ENCODE peak calls at places on chromosomes 6 and 20, in five cellular contexts. B is IMR-90, C is neuronal stem cell, S is H9, Q is mesendoderm. E is an unnamed sample.

GRCh38 chr20:38210741-38211140 is 45.7 kb upstream of the TGM2 start:
- DNase-seq in B (peak; percentile 64), C (no peak), S (no peak), Q (no peak), E (no peak)

GRCh38 chr6:128456510-128457244 is 63.7 kb downstream of the PTPRK start:
- DNase-seq in B (no peak), C (no peak), S (no peak), Q (no peak), E (no peak)

GRCh38 chr6:15297895-15298590 is 52.2 kb downstream of the JARID2 start:
- DNase-seq in B (no peak), C (no peak), S (no peak), Q (peak; percentile 39), E (no peak)

GRCh38 chr20:8474027-8474668 is 342.1 kb downstream of the PLCB1 start:
- DNase-seq in B (no peak), C (no peak), S (no peak), Q (no peak), E (no peak)

GRCh38 chr20:31484001-31484400 is 8.9 kb downstream of the REM1 start:
- DNase-seq in B (no peak), C (no peak), S (peak; percentile 55), Q (no peak), E (no peak)

GRCh38 chr6:16690244-16691142 is 70.8 kb downstream of the ATXN1 start:
- DNase-seq in B (peak; percentile 64), C (no peak), S (no peak), Q (no peak), E (peak; percentile 77)

GRCh38 chr20:62409935-62410741 is 3.1 kb upstream of the CABLES2 start:
- DNase-seq in B (no peak), C (peak; percentile 65), S (peak; percentile 73), Q (peak; percentile 58), E (no peak)

GRCh38 chr6:124661231-124661630 is 301.0 kb upstream of the RNF217 start:
- DNase-seq in B (no peak), C (peak; percentile 50), S (peak; percentile 30), Q (peak; percentile 2), E (no peak)

GRCh38 chr6:135637701-135638100 is 140.2 kb upstream of the AHI1 start:
- DNase-seq in B (peak; percentile 35), C (no peak), S (no peak), Q (no peak), E (no peak)

GRCh38 chr6:141265748-141266647 is 866.7 kb upstream of the GJE1 start:
- DNase-seq in B (no peak), C (no peak), S (no peak), Q (peak; percentile 14), E (no peak)

GRCh38 chr20:56808732-56809131 is 179.6 kb downstream of the TFAP2C start:
- DNase-seq in B (no peak), C (no peak), S (peak; percentile 42), Q (no peak), E (no peak)

GRCh38 chr6:90123796-90124195 is 172.8 kb downstream of the BACH2 start:
- DNase-seq in B (peak; percentile 64), C (no peak), S (no peak), Q (no peak), E (no peak)

GRCh38 chr6:170292111-170292777 is 1.4 kb upstream of the DLL1 start:
- DNase-seq in B (no peak), C (no peak), S (no peak), Q (no peak), E (peak; percentile 17)

GRCh38 chr6:152637422-152638047 is 373 bp upstream of the SYNE1 start:
- DNase-seq in B (peak; percentile 59), C (no peak), S (no peak), Q (no peak), E (no peak)

GRCh38 chr20:36482044-36482473 is 59.3 kb upstream of the MYL9 start:
- DNase-seq in B (no peak), C (no peak), S (no peak), Q (no peak), E (no peak)

DNA sequence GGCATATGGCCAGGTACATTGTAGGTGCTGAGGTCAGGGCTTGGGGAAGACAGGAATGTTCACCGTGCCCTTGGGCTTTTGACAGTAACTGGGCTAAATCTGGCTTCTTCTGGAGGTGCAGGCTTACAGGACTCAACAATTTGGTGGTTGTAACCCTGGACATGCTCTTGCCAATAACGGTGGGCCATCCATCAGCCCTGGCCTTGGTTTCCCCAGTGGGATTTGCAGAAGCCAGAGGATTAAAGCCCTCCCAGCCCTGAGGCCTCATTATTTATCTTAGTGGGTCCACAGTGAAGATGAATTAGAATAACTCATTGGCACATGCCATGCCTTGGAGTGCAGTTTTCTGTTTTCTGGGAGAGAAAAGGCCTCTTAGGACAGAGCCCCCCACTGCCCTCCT is 44.0 kb downstream of the TOX2 start:
- DNase-seq in B (no peak), C (no peak), S (no peak), Q (no peak), E (no peak)
- H4K8ac ChIP-seq in B (peak overlapping the region; percentile 76), C (no peak overlapping the region), S (no peak overlapping the region), Q (no peak overlapping the region), E (no peak overlapping the region)

DNA sequence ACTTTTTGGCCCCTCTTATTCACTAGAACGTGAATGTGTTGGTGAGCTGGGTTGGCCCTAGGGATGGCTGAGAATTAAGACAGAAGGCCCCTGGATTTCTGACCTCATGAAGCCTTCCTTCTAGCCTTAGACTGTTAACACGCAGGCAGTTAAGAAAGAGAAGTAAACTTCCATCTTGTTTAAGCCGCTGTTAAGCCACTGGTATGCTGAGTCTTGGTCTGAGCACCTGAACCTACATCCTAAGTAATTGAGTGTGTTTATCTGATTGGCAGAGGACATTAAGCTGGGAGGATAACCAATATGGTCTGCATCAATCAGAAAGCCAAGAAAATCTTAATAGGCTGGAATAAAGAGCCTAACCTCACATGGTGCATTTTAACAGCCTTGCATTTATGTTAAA is 535.0 kb upstream of the ARID1B start:
- DNase-seq in B (no peak), C (no peak), S (no peak), Q (no peak), E (no peak)
- H3K18ac ChIP-seq in B (no peak overlapping the region), C (no peak overlapping the region), S (no peak overlapping the region), Q (no peak overlapping the region), E (no peak overlapping the region)

GRCh38 chr20:59300341-59301081 is at the start of gene EDN3:
- DNase-seq in B (no peak), C (no peak), S (peak; percentile 52), Q (no peak), E (no peak)
- H4K8ac ChIP-seq in B (no peak within 1 kb of the TSS), C (no peak within 1 kb of the TSS), S (no peak within 1 kb of the TSS), Q (no peak within 1 kb of the TSS), E (no peak within 1 kb of the TSS)

GRCh38 chr6:133184798-133185380 is 56.3 kb upstream of the EYA4 start:
- DNase-seq in B (peak; percentile 53), C (no peak), S (no peak), Q (no peak), E (no peak)
- H3K18ac ChIP-seq in B (peak overlapping the region; percentile 16), C (no peak overlapping the region), S (no peak overlapping the region), Q (no peak overlapping the region), E (no peak overlapping the region)